ENCODE peak calls at places on chromosomes 6 and 20, in eight cellular contexts. One of them, this sample, is unnamed.

GRCh38 chr6:69378326-69378725 is 418.5 kb downstream of the LMBRD1 start:
- DNase-seq in hepatocyte: no peak
- DNase-seq in epithelial cell of esophagus: no peak
- DNase-seq in AG10803: no peak
- DNase-seq in GM23338: no peak
- DNase-seq in BE2C: no peak
- DNase-seq in fibroblast of villous mesenchyme: no peak
- DNase-seq in ovary: no peak
- DNase-seq in this sample: no peak

GRCh38 chr6:36139431-36139830 is 9.1 kb downstream of the MAPK13 start:
- DNase-seq in hepatocyte: peak
- DNase-seq in epithelial cell of esophagus: no peak
- DNase-seq in AG10803: no peak
- DNase-seq in GM23338: peak
- DNase-seq in BE2C: peak
- DNase-seq in fibroblast of villous mesenchyme: no peak
- DNase-seq in ovary: no peak
- DNase-seq in this sample: peak

GRCh38 chr20:36399147-36399968 is 93.2 kb downstream of the DLGAP4 start:
- DNase-seq in hepatocyte: peak
- DNase-seq in epithelial cell of esophagus: peak
- DNase-seq in AG10803: peak
- DNase-seq in GM23338: peak
- DNase-seq in BE2C: peak
- DNase-seq in fibroblast of villous mesenchyme: peak
- DNase-seq in ovary: no peak
- DNase-seq in this sample: peak

GRCh38 chr6:24643925-24644324 is 2.1 kb downstream of the KIAA0319 start:
- DNase-seq in hepatocyte: no peak
- DNase-seq in epithelial cell of esophagus: no peak
- DNase-seq in AG10803: no peak
- DNase-seq in GM23338: no peak
- DNase-seq in BE2C: no peak
- DNase-seq in fibroblast of villous mesenchyme: no peak
- DNase-seq in ovary: no peak
- DNase-seq in this sample: no peak

GRCh38 chr6:152748843-152749242 is 1.8 kb upstream of the VIP start:
- DNase-seq in hepatocyte: no peak
- DNase-seq in epithelial cell of esophagus: peak
- DNase-seq in AG10803: peak
- DNase-seq in GM23338: peak
- DNase-seq in BE2C: no peak
- DNase-seq in fibroblast of villous mesenchyme: peak
- DNase-seq in ovary: no peak
- DNase-seq in this sample: peak

GRCh38 chr20:4626228-4626627 is 95.5 kb upstream of the PRND start:
- DNase-seq in hepatocyte: no peak
- DNase-seq in epithelial cell of esophagus: no peak
- DNase-seq in AG10803: no peak
- DNase-seq in GM23338: no peak
- DNase-seq in BE2C: no peak
- DNase-seq in fibroblast of villous mesenchyme: no peak
- DNase-seq in ovary: no peak
- DNase-seq in this sample: no peak

GRCh38 chr6:109379706-109380105 is 2.6 kb downstream of the CD164 start:
- DNase-seq in hepatocyte: no peak
- DNase-seq in epithelial cell of esophagus: no peak
- DNase-seq in AG10803: peak
- DNase-seq in GM23338: no peak
- DNase-seq in BE2C: no peak
- DNase-seq in fibroblast of villous mesenchyme: peak
- DNase-seq in ovary: no peak
- DNase-seq in this sample: peak

GRCh38 chr6:36840471-36841461 is 1.5 kb upstream of the CPNE5 start:
- DNase-seq in hepatocyte: peak
- DNase-seq in epithelial cell of esophagus: peak
- DNase-seq in AG10803: no peak
- DNase-seq in GM23338: peak
- DNase-seq in BE2C: no peak
- DNase-seq in fibroblast of villous mesenchyme: no peak
- DNase-seq in ovary: no peak
- DNase-seq in this sample: peak

GRCh38 chr6:4017847-4018193 is 61.1 kb downstream of the FAM217A start:
- DNase-seq in hepatocyte: peak
- DNase-seq in epithelial cell of esophagus: peak
- DNase-seq in AG10803: peak
- DNase-seq in GM23338: peak
- DNase-seq in BE2C: no peak
- DNase-seq in fibroblast of villous mesenchyme: peak
- DNase-seq in ovary: no peak
- DNase-seq in this sample: peak

GRCh38 chr6:21756487-21756886 is 162.9 kb downstream of the SOX4 start:
- DNase-seq in hepatocyte: no peak
- DNase-seq in epithelial cell of esophagus: no peak
- DNase-seq in AG10803: no peak
- DNase-seq in GM23338: no peak
- DNase-seq in BE2C: no peak
- DNase-seq in fibroblast of villous mesenchyme: no peak
- DNase-seq in ovary: no peak
- DNase-seq in this sample: no peak

GRCh38 chr6:144286503-144287393 is 1.6 kb downstream of the UTRN start:
- DNase-seq in hepatocyte: peak
- DNase-seq in epithelial cell of esophagus: peak
- DNase-seq in AG10803: peak
- DNase-seq in GM23338: peak
- DNase-seq in BE2C: no peak
- DNase-seq in fibroblast of villous mesenchyme: peak
- DNase-seq in ovary: peak
- DNase-seq in this sample: peak

GRCh38 chr20:8389381-8390368 is 257.6 kb downstream of the PLCB1 start:
- DNase-seq in hepatocyte: peak
- DNase-seq in epithelial cell of esophagus: peak
- DNase-seq in AG10803: peak
- DNase-seq in GM23338: peak
- DNase-seq in BE2C: peak
- DNase-seq in fibroblast of villous mesenchyme: peak
- DNase-seq in ovary: no peak
- DNase-seq in this sample: peak

GRCh38 chr6:111423960-111424846 is 58.8 kb downstream of the REV3L start:
- DNase-seq in hepatocyte: no peak
- DNase-seq in epithelial cell of esophagus: peak
- DNase-seq in AG10803: peak
- DNase-seq in GM23338: no peak
- DNase-seq in BE2C: peak
- DNase-seq in fibroblast of villous mesenchyme: peak
- DNase-seq in ovary: no peak
- DNase-seq in this sample: peak
- TF ChIP-seq CTCF in hepatocyte: no peak
- TF ChIP-seq CTCF in epithelial cell of esophagus: no peak
- TF ChIP-seq CTCF in AG10803: no peak
- TF ChIP-seq CTCF in GM23338: no peak
- TF ChIP-seq CTCF in BE2C: no peak
- TF ChIP-seq CTCF in fibroblast of villous mesenchyme: no peak
- TF ChIP-seq CTCF in ovary: no peak
- TF ChIP-seq CTCF in this sample: no peak

GRCh38 chr6:117908246-117909107 is 1.4 kb downstream of the SLC35F1 start:
- DNase-seq in hepatocyte: peak
- DNase-seq in epithelial cell of esophagus: no peak
- DNase-seq in AG10803: no peak
- DNase-seq in GM23338: peak
- DNase-seq in BE2C: peak
- DNase-seq in fibroblast of villous mesenchyme: no peak
- DNase-seq in ovary: no peak
- DNase-seq in this sample: no peak

GRCh38 chr6:117906454-117906904 is 585 bp upstream of the SLC35F1 start:
- DNase-seq in hepatocyte: no peak
- DNase-seq in epithelial cell of esophagus: no peak
- DNase-seq in AG10803: no peak
- DNase-seq in GM23338: no peak
- DNase-seq in BE2C: no peak
- DNase-seq in fibroblast of villous mesenchyme: no peak
- DNase-seq in ovary: no peak
- DNase-seq in this sample: no peak

GRCh38 chr6:117909638-117910037 is 2.6 kb downstream of the SLC35F1 start:
- DNase-seq in hepatocyte: no peak
- DNase-seq in epithelial cell of esophagus: no peak
- DNase-seq in AG10803: no peak
- DNase-seq in GM23338: no peak
- DNase-seq in BE2C: no peak
- DNase-seq in fibroblast of villous mesenchyme: no peak
- DNase-seq in ovary: no peak
- DNase-seq in this sample: no peak

GRCh38 chr6:117907600-117908245 is 659 bp downstream of the SLC35F1 start:
- DNase-seq in hepatocyte: peak
- DNase-seq in epithelial cell of esophagus: peak
- DNase-seq in AG10803: no peak
- DNase-seq in GM23338: peak
- DNase-seq in BE2C: peak
- DNase-seq in fibroblast of villous mesenchyme: no peak
- DNase-seq in ovary: no peak
- DNase-seq in this sample: no peak

GRCh38 chr6:117906905-117907599 is at the start of gene SLC35F1:
- DNase-seq in hepatocyte: peak
- DNase-seq in epithelial cell of esophagus: peak
- DNase-seq in AG10803: peak
- DNase-seq in GM23338: peak
- DNase-seq in BE2C: peak
- DNase-seq in fibroblast of villous mesenchyme: peak
- DNase-seq in ovary: no peak
- DNase-seq in this sample: peak
- H3K4me3 ChIP-seq in hepatocyte: peak
- H3K4me3 ChIP-seq in epithelial cell of esophagus: peak
- H3K4me3 ChIP-seq in AG10803: peak
- H3K4me3 ChIP-seq in GM23338: peak
- H3K4me3 ChIP-seq in BE2C: peak
- H3K4me3 ChIP-seq in fibroblast of villous mesenchyme: peak
- H3K4me3 ChIP-seq in ovary: peak
- H3K4me3 ChIP-seq in this sample: peak

DNA sequence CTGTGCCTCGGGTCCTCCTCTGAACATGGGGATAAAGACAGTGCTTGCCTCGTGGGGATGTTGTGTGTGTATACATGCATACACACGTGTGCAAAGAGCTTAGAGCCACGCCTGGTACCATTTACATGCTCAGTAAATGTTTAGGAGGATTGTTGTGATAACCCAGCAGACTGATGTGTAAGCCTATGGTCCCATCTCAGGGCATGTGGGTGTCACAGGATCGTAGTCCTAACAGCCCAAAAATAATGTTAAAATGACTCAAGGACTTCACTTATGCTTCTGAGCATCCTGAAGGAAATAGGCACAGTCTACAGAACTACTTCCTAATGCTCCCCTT is 12.4 kb upstream of the BPI start:
- DNase-seq in hepatocyte: no peak
- DNase-seq in epithelial cell of esophagus: no peak
- DNase-seq in AG10803: no peak
- DNase-seq in GM23338: no peak
- DNase-seq in BE2C: no peak
- DNase-seq in fibroblast of villous mesenchyme: no peak
- DNase-seq in ovary: no peak
- DNase-seq in this sample: no peak
- TF ChIP-seq CTCF in hepatocyte: no peak
- TF ChIP-seq CTCF in epithelial cell of esophagus: no peak
- TF ChIP-seq CTCF in AG10803: no peak
- TF ChIP-seq CTCF in GM23338: no peak
- TF ChIP-seq CTCF in BE2C: no peak
- TF ChIP-seq CTCF in fibroblast of villous mesenchyme: no peak
- TF ChIP-seq CTCF in ovary: no peak
- TF ChIP-seq CTCF in this sample: no peak

GRCh38 chr20:34525709-34526416 is 9.6 kb downstream of the DYNLRB1 start:
- DNase-seq in hepatocyte: peak
- DNase-seq in epithelial cell of esophagus: peak
- DNase-seq in AG10803: peak
- DNase-seq in GM23338: no peak
- DNase-seq in BE2C: peak
- DNase-seq in fibroblast of villous mesenchyme: peak
- DNase-seq in ovary: peak
- DNase-seq in this sample: peak
- H3K4me3 ChIP-seq in hepatocyte: no peak
- H3K4me3 ChIP-seq in epithelial cell of esophagus: no peak
- H3K4me3 ChIP-seq in AG10803: no peak
- H3K4me3 ChIP-seq in GM23338: no peak
- H3K4me3 ChIP-seq in BE2C: no peak
- H3K4me3 ChIP-seq in fibroblast of villous mesenchyme: no peak
- H3K4me3 ChIP-seq in ovary: no peak
- H3K4me3 ChIP-seq in this sample: no peak

DNA sequence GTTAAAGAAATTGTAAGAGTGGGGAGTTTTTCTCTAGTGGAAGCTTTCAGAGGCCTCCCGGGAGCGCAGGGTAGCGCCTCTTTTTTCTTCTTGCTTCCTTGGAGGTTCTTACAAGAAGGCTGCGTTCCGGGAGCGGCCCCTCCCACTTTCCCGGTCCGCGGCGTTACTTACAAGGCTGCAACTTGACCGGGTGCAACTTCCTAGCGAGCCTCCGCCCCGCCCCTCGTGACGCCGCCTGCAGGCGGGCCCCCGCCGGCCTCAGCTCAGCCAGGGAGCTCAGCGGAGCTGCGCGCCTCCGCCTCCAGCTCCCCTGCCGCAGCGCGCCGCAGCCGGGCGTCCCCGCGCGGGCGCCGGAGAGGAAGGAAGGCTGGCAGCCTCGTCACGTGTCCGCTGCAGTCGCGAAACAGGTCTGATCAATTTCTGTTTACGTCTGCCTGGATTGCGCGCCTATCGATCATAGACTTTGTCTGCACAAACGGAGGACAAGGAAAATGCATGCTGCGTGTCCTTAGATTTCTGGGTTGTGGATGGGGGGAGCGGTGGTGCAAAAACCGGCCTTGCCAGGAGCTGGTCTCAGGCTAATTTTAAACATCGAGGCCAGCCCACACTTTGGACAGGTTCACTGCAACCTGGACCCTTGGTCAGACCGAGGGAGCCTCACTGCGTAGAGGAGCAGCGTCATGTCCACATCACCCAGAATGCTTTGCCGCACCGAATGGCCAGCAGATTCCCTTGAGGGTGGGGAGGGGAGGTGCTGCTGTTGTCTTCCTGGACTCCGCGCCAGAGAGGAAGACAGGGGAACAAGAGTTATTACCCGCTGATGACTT is at the start of the genes FAM217B and PPP1R3D:
- DNase-seq in hepatocyte: peak
- DNase-seq in epithelial cell of esophagus: peak
- DNase-seq in AG10803: peak
- DNase-seq in GM23338: peak
- DNase-seq in BE2C: peak
- DNase-seq in fibroblast of villous mesenchyme: peak
- DNase-seq in ovary: peak
- DNase-seq in this sample: peak
- TF ChIP-seq CTCF in hepatocyte: no peak
- TF ChIP-seq CTCF in epithelial cell of esophagus: no peak
- TF ChIP-seq CTCF in AG10803: no peak
- TF ChIP-seq CTCF in GM23338: no peak
- TF ChIP-seq CTCF in BE2C: no peak
- TF ChIP-seq CTCF in fibroblast of villous mesenchyme: no peak
- TF ChIP-seq CTCF in ovary: no peak
- TF ChIP-seq CTCF in this sample: no peak

This sample was measured in cardiac fibroblast.